ENCODE peak calls at places on chromosome 7, in six cellular contexts. D is sigmoid colon, F is prostate gland, C is HepG2, O is body of pancreas, B is A549. L is an unnamed sample.

GRCh38 chr7:123024989-123025758 is 29.7 kb upstream of the TAS2R16 start:
- DNase-seq in D (no peak), F (no peak), C (no peak), O (no peak), B (no peak), L (no peak)

GRCh38 chr7:16129431-16130126 is 291.8 kb downstream of the CRPPA start:
- DNase-seq in D (no peak), F (no peak), C (no peak), O (no peak), B (no peak), L (no peak)

GRCh38 chr7:365593-365992 is 75.6 kb downstream of the FOXL3 start:
- DNase-seq in D (peak; percentile 35), F (no peak), C (no peak), O (no peak), B (no peak), L (no peak)

GRCh38 chr7:17058568-17058967 is 176.8 kb upstream of the AGR3 start:
- DNase-seq in D (no peak), F (no peak), C (no peak), O (no peak), B (no peak), L (no peak)

GRCh38 chr7:94289071-94289470 is 105.6 kb upstream of the COL1A2 start:
- DNase-seq in D (peak; percentile 88), F (peak; percentile 32), C (peak; percentile 74), O (peak; percentile 82), B (peak; percentile 64), L (peak; percentile 86)

GRCh38 chr7:46512901-46513431 is 591.9 kb upstream of the IGFBP3 start:
- DNase-seq in D (no peak), F (no peak), C (no peak), O (no peak), B (peak; percentile 5), L (no peak)

GRCh38 chr7:43077285-43077684 is 35.2 kb upstream of the HECW1 start:
- DNase-seq in D (no peak), F (no peak), C (no peak), O (no peak), B (no peak), L (no peak)

GRCh38 chr7:131843862-131844261 is 287.4 kb upstream of the PODXL start:
- DNase-seq in D (peak; percentile 77), F (peak; percentile 76), C (no peak), O (no peak), B (no peak), L (no peak)

GRCh38 chr7:19294629-19295028 is 149.4 kb upstream of the FERD3L start:
- DNase-seq in D (no peak), F (no peak), C (no peak), O (no peak), B (no peak), L (no peak)

GRCh38 chr7:50209461-50210161 is 94.9 kb upstream of the IKZF1 start:
- DNase-seq in D (no peak), F (no peak), C (no peak), O (no peak), B (no peak), L (no peak)

GRCh38 chr7:157630301-157630853 is 293.6 kb downstream of the DNAJB6 start:
- DNase-seq in D (no peak), F (peak; percentile 56), C (no peak), O (no peak), B (no peak), L (no peak)

GRCh38 chr7:30912986-30913671 is 1.5 kb downstream of the AQP1 start:
- DNase-seq in D (no peak), F (no peak), C (no peak), O (peak; percentile 44), B (no peak), L (no peak)
- TF ChIP-seq POLR2A in D (no peak), F (no peak), C (no peak), O (no peak), B (no peak), L (no peak)

GRCh38 chr7:4819450-4820404 is 42.1 kb downstream of the PAPOLB start:
- DNase-seq in D (peak; percentile 63), F (no peak), C (no peak), O (no peak), B (no peak), L (no peak)
- H3K4me3 ChIP-seq in D (no peak overlapping the region), F (no peak overlapping the region), C (no peak overlapping the region), O (no peak overlapping the region), B (no peak overlapping the region), L (no peak overlapping the region)

DNA sequence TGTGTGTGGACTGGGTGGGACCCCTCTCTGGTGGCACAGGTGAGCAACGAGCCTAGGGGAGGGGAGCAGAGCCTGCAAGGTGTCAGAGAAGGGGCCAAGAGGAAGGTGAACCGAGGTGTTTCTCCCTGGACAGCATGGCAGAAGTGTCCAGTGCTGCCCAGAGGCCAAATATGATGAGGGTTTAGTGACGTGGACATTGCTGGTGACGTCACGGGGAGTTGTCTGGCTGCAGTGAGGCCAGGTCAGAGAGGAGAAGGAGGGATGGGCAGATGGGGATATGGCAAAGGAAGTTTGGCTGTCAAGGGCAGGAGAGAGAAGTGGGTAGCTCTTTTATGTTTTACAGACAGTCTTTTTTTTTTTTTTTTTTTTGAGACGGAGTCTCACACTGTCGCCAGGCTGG is 2.6 kb upstream of the ZNF853 start:
- DNase-seq in D (no peak), F (no peak), C (no peak), O (no peak), B (no peak), L (no peak)
- TF ChIP-seq POLR2A in D (no peak), F (no peak), C (no peak), O (no peak), B (no peak), L (no peak)

GRCh38 chr7:99325597-99326407 is at the start of gene ARPC1A:
- DNase-seq in D (peak; percentile 95), F (peak; percentile 81), C (peak; percentile 90), O (peak; percentile 93), B (peak; percentile 91), L (peak; percentile 86)

GRCh38 chr7:99326408-99326782 is 697 bp downstream of the ARPC1A start:
- DNase-seq in D (no peak), F (no peak), C (no peak), O (no peak), B (no peak), L (no peak)

GRCh38 chr7:99324559-99324958 is 1.1 kb upstream of the ARPC1A start:
- DNase-seq in D (no peak), F (no peak), C (no peak), O (no peak), B (no peak), L (no peak)

GRCh38 chr7:99320371-99320770 is 5.3 kb upstream of the ARPC1A start:
- DNase-seq in D (no peak), F (no peak), C (no peak), O (no peak), B (no peak), L (no peak)

GRCh38 chr7:99324966-99325596 is 617 bp upstream of the ARPC1A start:
- DNase-seq in D (no peak), F (no peak), C (no peak), O (no peak), B (no peak), L (no peak)
- H3K4me3 ChIP-seq in D (peak overlapping the region; percentile 97), F (peak overlapping the region; percentile 90), C (peak overlapping the region; percentile 99), O (peak overlapping the region; percentile 24), B (peak overlapping the region; percentile 70), L (peak overlapping the region; percentile 94)

L was measured in uterus.